ENCODE peak calls at places on chromosomes 16 and 17, in seven cellular contexts. W, Z, G, D, J, A and X are unnamed samples.

GRCh38 chr16:49901711-49902110 is 45.8 kb upstream of the ZNF423 start:
- DNase-seq in A (no peak), J (no peak), Z (no peak), D (no peak), W (no peak), G (no peak), X (no peak)

GRCh38 chr17:29549169-29549935 is 17.5 kb downstream of the ABHD15 start:
- DNase-seq in Z (no peak), A (no peak), J (no peak), G (no peak), W (no peak), D (peak), X (peak)

GRCh38 chr17:35028531-35029262 is 34.8 kb downstream of the RFFL start:
- DNase-seq in G (no peak), W (no peak), Z (no peak), J (no peak), A (no peak), D (no peak), X (no peak)

GRCh38 chr16:86914850-86915717 is 336.7 kb downstream of the FOXL1 start:
- DNase-seq in G (no peak), A (no peak), J (no peak), Z (no peak), D (no peak), W (peak), X (no peak)

GRCh38 chr16:2162676-2163118 is 7.1 kb downstream of the TRAF7 start:
- DNase-seq in G (no peak), Z (no peak), D (no peak), J (no peak), W (no peak), A (no peak), X (no peak)

GRCh38 chr16:66926171-66926570 is 836 bp upstream of the RRAD start:
- DNase-seq in Z (peak), D (no peak), J (no peak), W (peak), G (no peak), A (no peak), X (peak)

GRCh38 chr17:31320791-31321190 is 631 bp downstream of the EVI2A start:
- DNase-seq in G (no peak), J (peak), Z (no peak), A (no peak), D (peak), W (no peak), X (no peak)

GRCh38 chr16:67181346-67181745 is 2.4 kb downstream of the MATCAP1 start:
- DNase-seq in D (peak), G (no peak), Z (no peak), J (peak), W (no peak), A (no peak), X (no peak)

GRCh38 chr17:50189396-50190277 is 11.8 kb downstream of the COL1A1 start:
- DNase-seq in D (no peak), J (no peak), Z (no peak), A (no peak), W (no peak), G (no peak), X (no peak)

GRCh38 chr16:50269769-50270509 is 3.6 kb downstream of the ADCY7 start:
- DNase-seq in A (no peak), D (no peak), J (no peak), G (no peak), Z (no peak), W (no peak), X (no peak)

GRCh38 chr16:8936421-8936820 is 27.3 kb downstream of the USP7 start:
- DNase-seq in D (peak), W (no peak), Z (no peak), A (peak), J (peak), G (no peak), X (peak)

GRCh38 chr16:8937803-8938202 is 25.9 kb downstream of the USP7 start:
- DNase-seq in A (no peak), W (no peak), D (no peak), J (no peak), Z (no peak), G (no peak), X (no peak)

GRCh38 chr16:8931864-8932263 is 31.8 kb downstream of the USP7 start:
- DNase-seq in G (no peak), W (no peak), D (peak), J (peak), A (peak), Z (peak), X (no peak)

GRCh38 chr16:8934601-8935000 is 29.1 kb downstream of the USP7 start:
- DNase-seq in Z (no peak), W (no peak), D (no peak), J (no peak), G (no peak), A (no peak), X (no peak)

GRCh38 chr16:8935989-8936388 is 27.7 kb downstream of the USP7 start:
- DNase-seq in D (no peak), J (no peak), G (no peak), Z (no peak), W (no peak), A (peak), X (no peak)
- TF ChIP-seq CTCF in D (peak), J (peak), G (no peak), Z (no peak), W (no peak), A (peak), X (no peak)

DNA sequence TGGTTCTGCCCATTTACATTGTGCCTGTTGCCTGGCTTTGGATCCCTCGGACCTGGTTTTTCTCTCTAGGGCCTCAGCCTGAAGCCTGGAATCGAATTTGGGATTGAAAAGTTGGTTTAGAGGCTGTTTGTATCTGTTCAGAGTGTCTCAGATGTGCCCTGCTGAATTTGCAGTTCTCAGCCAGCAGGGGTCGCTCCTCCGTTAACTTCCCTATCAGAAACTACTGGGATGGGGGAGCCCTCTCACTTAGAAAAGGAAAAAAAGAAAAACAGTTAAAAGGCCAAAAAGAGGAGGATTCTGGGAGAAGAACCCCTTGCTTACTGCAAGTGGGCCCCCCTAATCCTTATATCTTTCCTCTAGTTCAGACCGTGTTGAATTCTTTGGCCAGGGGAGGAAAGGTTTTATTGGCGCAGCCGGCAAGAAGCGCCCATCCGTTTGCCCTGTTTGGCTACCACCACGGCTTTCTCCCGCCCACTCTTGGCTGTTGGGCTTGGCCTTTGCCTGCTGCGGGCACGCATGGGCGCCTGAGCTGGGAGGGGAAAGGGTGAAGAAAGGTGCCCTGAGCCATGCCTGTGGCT is 8.7 kb downstream of the FZD2 start:
- DNase-seq in A (no peak), D (no peak), W (no peak), Z (no peak), G (no peak), J (no peak), X (no peak)
- TF ChIP-seq CTCF in A (peak), D (peak), W (no peak), Z (no peak), G (no peak), J (peak), X (no peak)

GRCh38 chr16:19392352-19392751 is 25.3 kb upstream of the TMC5 start:
- DNase-seq in G (no peak), A (no peak), D (no peak), Z (no peak), W (no peak), J (no peak), X (no peak)

GRCh38 chr16:19384656-19385055 is 33.0 kb upstream of the TMC5 start:
- DNase-seq in G (no peak), Z (no peak), J (no peak), A (no peak), D (no peak), W (no peak), X (no peak)

GRCh38 chr16:19386555-19386954 is 31.1 kb upstream of the TMC5 start:
- DNase-seq in W (no peak), A (no peak), J (no peak), Z (no peak), G (no peak), D (no peak), X (no peak)

GRCh38 chr16:19393226-19394074 is 24.2 kb upstream of the TMC5 start:
- DNase-seq in Z (no peak), J (no peak), W (no peak), D (peak), G (no peak), A (peak), X (no peak)

DNA sequence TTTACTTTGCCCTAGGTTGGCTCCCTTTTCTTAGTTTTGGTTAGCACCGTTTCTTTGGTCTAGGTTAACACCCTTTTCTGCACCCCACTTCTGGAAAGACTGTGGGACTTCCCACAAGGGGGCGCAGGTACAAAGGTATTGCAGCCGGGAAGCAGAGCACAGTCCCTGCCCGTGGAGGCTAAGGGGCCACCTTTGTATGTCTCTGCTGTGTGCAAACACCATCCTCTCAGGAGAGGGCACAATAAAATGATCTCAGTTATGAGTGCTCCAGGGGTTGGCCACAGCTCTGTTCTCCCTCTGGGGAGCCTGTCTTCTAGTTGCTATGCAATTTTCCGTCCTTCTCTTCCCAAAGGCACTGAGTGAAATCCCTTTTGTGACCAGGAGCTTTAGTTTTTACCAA is 28.4 kb upstream of the TMC5 start:
- DNase-seq in G (no peak), A (peak), J (no peak), Z (peak), W (peak), D (peak), X (peak)
- TF ChIP-seq CTCF in G (no peak), A (peak), J (peak), Z (peak), W (peak), D (peak), X (peak)

DNA sequence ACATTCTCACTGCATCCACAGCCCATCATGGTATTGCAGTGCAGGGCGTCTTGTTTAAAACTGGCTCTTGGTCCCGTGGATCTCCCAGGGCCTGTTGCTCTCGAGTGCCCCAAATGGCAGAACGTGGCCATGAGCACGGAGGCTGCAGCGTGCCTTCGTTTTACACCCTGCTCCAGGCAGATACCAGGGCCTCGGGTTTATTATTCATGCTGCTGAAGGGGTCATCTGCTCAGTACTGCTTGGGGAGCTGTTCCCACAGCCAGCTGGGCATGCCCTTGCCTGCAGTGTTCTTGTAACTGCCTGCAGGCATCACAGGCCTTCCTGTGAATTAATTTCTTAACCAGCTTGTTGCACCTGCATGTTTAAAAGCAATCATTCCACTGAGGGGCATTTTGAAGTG is 129.7 kb upstream of the CHMP6 start:
- DNase-seq in J (peak), D (peak), G (no peak), A (peak), Z (no peak), W (peak), X (no peak)
- TF ChIP-seq CTCF in J (peak), D (peak), G (peak), A (peak), Z (peak), W (peak), X (no peak)

DNA sequence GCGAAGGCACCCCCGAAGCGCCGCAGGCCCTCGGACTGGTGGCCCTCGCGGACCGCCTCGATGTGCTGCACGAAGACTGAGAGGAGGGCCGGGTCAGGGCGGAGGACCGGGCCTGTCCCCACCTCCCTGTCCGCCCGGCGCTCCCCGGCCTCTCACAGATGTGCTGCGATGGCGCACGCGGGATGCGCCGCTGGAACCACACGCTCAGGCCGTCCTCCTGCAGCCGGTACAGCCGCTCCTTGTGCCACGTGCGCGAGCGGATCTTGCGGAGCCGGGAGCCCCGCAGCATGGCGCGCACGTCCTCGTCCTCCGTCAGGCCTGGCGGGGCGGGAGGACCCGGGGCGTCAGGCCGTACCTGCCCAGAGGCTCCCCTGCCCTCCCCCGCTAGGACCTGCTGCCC is 11.3 kb downstream of the PLCD3 start:
- DNase-seq in W (no peak), Z (no peak), G (no peak), A (no peak), D (no peak), J (no peak), X (no peak)
- TF ChIP-seq CTCF in W (no peak), Z (no peak), G (no peak), A (no peak), D (no peak), J (no peak), X (no peak)

GRCh38 chr17:58215685-58216084 is 3.4 kb downstream of the MKS1 start:
- DNase-seq in Z (no peak), G (no peak), A (no peak), W (no peak), J (no peak), D (no peak), X (no peak)
- TF ChIP-seq CTCF in Z (no peak), G (no peak), A (no peak), W (no peak), J (no peak), D (no peak), X (no peak)

GRCh38 chr16:878071-878784 is 77.7 kb upstream of the GNG13 start:
- DNase-seq in G (no peak), J (peak), D (no peak), W (no peak), A (peak), Z (no peak), X (no peak)
- TF ChIP-seq CTCF in G (no peak), J (no peak), D (no peak), W (no peak), A (peak), Z (no peak), X (no peak)

DNA sequence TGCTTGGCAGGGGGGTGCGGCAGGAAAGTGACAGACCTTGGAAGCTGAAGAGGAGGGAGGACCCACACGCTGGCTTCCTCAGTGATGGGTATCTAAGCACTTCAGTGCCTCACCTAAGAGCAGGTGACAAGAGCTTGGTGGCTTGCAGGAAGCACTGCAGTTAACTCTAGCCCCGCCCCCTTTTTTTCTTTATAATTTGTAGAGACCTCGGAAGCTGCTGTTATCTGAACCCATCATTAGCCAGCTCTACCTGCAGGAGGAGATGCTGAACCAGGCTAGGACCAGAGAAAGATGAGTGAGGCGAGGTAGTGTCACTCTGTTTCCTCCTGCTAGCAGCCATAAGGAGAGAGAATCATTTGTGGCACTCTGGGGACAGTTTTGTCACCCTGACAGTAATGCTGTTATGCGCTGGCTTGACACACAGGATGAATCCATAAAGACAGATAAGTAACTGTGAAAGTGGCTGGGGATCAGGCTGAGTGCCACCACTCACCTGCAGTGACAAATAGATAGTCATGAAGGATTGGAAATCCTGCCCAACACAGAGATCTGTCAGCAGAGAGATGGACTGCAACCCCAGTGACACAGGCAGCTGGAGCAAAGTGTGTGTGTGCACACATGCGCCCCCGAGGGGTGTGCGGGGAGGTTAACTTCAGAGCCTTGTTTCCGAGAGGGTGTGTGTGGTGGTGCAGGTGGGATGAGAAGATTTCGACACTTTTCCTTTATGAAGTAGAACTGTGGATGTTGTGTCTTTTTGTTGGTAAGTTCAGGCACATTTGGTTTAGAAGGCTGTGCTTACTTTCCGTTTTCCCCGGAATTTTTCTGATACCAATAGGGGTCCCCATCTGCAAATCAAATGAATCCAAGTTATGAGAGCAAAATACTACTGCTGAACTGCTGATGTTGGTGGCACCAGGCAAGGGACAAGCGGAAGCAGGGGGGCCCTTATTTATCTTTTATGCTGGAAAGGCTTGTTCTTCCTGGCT is 223.9 kb downstream of the IRX3 start:
- DNase-seq in Z (no peak), W (no peak), J (no peak), G (no peak), A (peak), D (no peak), X (no peak)
- TF ChIP-seq CTCF in Z (peak), W (peak), J (no peak), G (no peak), A (no peak), D (no peak), X (no peak)

DNA sequence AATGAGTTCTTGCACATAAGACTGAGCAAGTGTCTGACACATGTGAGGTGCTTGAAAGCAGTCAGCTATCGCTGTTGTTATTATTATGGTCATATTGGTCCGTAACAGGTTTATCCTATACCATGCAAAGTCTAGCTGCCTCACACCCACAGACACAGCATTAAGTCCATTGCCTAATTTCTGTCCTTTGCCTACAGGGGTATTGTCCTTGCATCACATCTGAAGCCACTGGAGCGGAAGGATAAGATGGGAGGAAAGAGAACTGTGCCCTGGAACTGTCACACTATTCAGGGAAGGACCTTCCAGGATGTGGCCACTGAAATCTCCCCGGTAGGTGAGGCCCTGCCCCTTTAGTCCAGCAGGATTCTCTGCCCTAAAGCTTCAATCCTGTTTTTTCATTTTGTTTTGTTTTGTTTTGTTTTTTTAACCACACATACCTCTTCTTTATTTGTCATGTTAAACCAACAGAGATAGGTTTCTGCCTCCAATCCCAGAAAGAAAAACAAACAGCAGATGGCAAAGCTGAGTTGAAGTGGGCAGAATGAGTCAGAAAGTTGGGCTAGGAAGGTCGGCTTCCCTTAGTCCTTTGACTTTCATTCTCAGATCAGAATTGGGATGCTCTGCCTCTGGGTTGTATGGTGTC is 2.2 kb upstream of the EFTUD2 start:
- DNase-seq in G (no peak), J (peak), W (no peak), A (no peak), D (peak), Z (no peak), X (no peak)
- TF ChIP-seq CTCF in G (no peak), J (peak), W (no peak), A (no peak), D (peak), Z (no peak), X (no peak)